ENCODE peak calls at places on chromosome 21, in eight cellular contexts. Y is NCI-H2081, B is progenitor cell of endocrine pancreas, X is T47D, T is caudate nucleus, F is HFFc6, C is mucosa of gallbladder, W is GDM1. A is an unnamed sample.

GRCh38 chr21:31552826-31553225 is 106.7 kb upstream of the SOD1 start:
- DNase-seq in Y (no peak), B (no peak), X (no peak), T (no peak), F (no peak), C (no peak), W (no peak), A (no peak)

GRCh38 chr21:28705616-28706015 is 287.1 kb downstream of the LTN1 start:
- DNase-seq in Y (no peak), B (no peak), X (no peak), T (no peak), F (no peak), C (no peak), W (no peak), A (no peak)

GRCh38 chr21:23016617-23017016 is 2018.4 kb downstream of the NCAM2 start:
- DNase-seq in Y (peak), B (no peak), X (peak), T (peak), F (no peak), C (no peak), W (no peak), A (peak)

GRCh38 chr21:45373991-45374816 is 30.8 kb upstream of the COL18A1 start:
- DNase-seq in Y (no peak), B (no peak), X (no peak), T (no peak), F (no peak), C (no peak), W (no peak), A (no peak)

GRCh38 chr21:44083631-44084291 is 23.4 kb upstream of the PWP2 start:
- DNase-seq in Y (no peak), B (no peak), X (no peak), T (no peak), F (no peak), C (no peak), W (no peak), A (no peak)

GRCh38 chr21:26169611-26170470 is 729 bp downstream of the APP start:
- DNase-seq in Y (peak), B (peak), X (peak), T (peak), F (peak), C (peak), W (peak), A (no peak)

GRCh38 chr21:27700974-27701614 is 734.2 kb upstream of the ADAMTS5 start:
- DNase-seq in Y (peak), B (peak), X (peak), T (peak), F (peak), C (peak), W (peak), A (peak)

GRCh38 chr21:18970416-18970815 is 566.8 kb upstream of the TMPRSS15 start:
- DNase-seq in Y (no peak), B (no peak), X (no peak), T (no peak), F (no peak), C (no peak), W (no peak), A (no peak)

GRCh38 chr21:41766883-41767605 is at the start of gene RIPK4:
- DNase-seq in Y (peak), B (peak), X (peak), T (no peak), F (peak), C (peak), W (no peak), A (no peak)

A was measured in Panc1.